ENCODE peak calls at places on chromosomes 16 and 17, in six cellular contexts. U is activated T-cell treated with anti-CD3 and anti-CD28 coated beads, Interleukin-2, amount 50 U/mL, for 1 hour; X is endothelial cell; Y is CD8-positive, alpha-beta memory T cell; S is NCI-H748 treated with DMSO at 0.1 percent for 48 hours; F is mucosa of descending colon. R is an unnamed sample.

GRCh38 chr17:19753049-19753444 is 4.9 kb upstream of the ALDH3A1 start:
- DNase-seq in X (no peak), S (no peak), Y (no peak), F (peak), U (no peak), R (no peak)

GRCh38 chr17:38919316-38920078 is 5.9 kb upstream of the LASP1NB start:
- DNase-seq in F (no peak), S (no peak), Y (no peak), X (no peak), U (no peak), R (no peak)

GRCh38 chr17:43779145-43780125 is 658 bp upstream of the DUSP3 start:
- DNase-seq in S (peak), F (peak), X (peak), Y (no peak), U (no peak), R (peak)

GRCh38 chr16:17803625-17804410 is 333.1 kb upstream of the XYLT1 start:
- DNase-seq in S (no peak), F (no peak), Y (no peak), U (no peak), X (no peak), R (no peak)

GRCh38 chr16:86029131-86029741 is 130.3 kb downstream of the IRF8 start:
- DNase-seq in X (no peak), U (no peak), F (peak), Y (no peak), S (no peak), R (no peak)

GRCh38 chr17:7707858-7708750 is 3.1 kb downstream of the EFNB3 start:
- DNase-seq in Y (no peak), S (no peak), U (no peak), F (no peak), X (no peak), R (no peak)

GRCh38 chr17:11996722-11997146 is 541 bp downstream of the ZNF18 start:
- DNase-seq in X (no peak), U (no peak), Y (no peak), S (peak), F (no peak), R (peak)

GRCh38 chr17:77526728-77527355 is 386.1 kb downstream of the SEC14L1 start:
- DNase-seq in F (no peak), X (no peak), S (no peak), Y (no peak), U (peak), R (peak)

GRCh38 chr16:30990105-30990504 is 5.1 kb downstream of the HSD3B7 start:
- DNase-seq in U (no peak), F (no peak), X (no peak), S (no peak), Y (no peak), R (no peak)

GRCh38 chr17:58614854-58615409 is 76.9 kb downstream of the TEX14 start:
- DNase-seq in S (no peak), F (no peak), Y (no peak), U (no peak), X (no peak), R (no peak)

GRCh38 chr17:10583834-10584233 is 34.4 kb upstream of the MYH2 start:
- DNase-seq in F (no peak), U (no peak), X (no peak), S (no peak), Y (no peak), R (no peak)

GRCh38 chr16:50398336-50398735 is 29.5 kb upstream of the BRD7 start:
- DNase-seq in Y (no peak), S (no peak), F (no peak), U (no peak), X (no peak), R (no peak)

GRCh38 chr16:87834668-87835473 is 34.4 kb downstream of the SLC7A5 start:
- DNase-seq in U (peak), F (no peak), Y (no peak), S (no peak), X (no peak), R (peak)

GRCh38 chr16:58862334-58863024 is 128.4 kb upstream of the GOT2 start:
- DNase-seq in Y (no peak), U (no peak), S (peak), X (no peak), F (no peak), R (no peak)

GRCh38 chr16:12729448-12729847 is 74.2 kb downstream of the CPPED1 start:
- DNase-seq in Y (no peak), F (no peak), X (no peak), U (no peak), S (no peak), R (no peak)